ENCODE peak calls at places on chromosomes 13 and 19, in ten cellular contexts. U, B, J, M, W, Z, I, Q, N and F are unnamed samples.
A peak's percentile ranks its signal among the peaks of the same experiment; 100 is the strongest.

GRCh38 chr13:51861728-51862300 is at the start of gene CCDC70:
- DNase-seq in U (peak; percentile 18), B (peak; percentile 72), J (no peak), M (peak; percentile 41), W (no peak), Z (no peak), I (no peak), Q (no peak), N (peak; percentile 21), F (no peak)

GRCh38 chr13:110346661-110347067 is 39.6 kb downstream of the COL4A2 start:
- DNase-seq in U (no peak), B (peak; percentile 90), J (no peak), M (peak; percentile 76), W (peak; percentile 85), Z (no peak), I (no peak), Q (no peak), N (peak; percentile 82), F (no peak)

GRCh38 chr13:28707629-28708427 is 10.9 kb downstream of the SLC46A3 start:
- DNase-seq in U (peak; percentile 86), B (peak; percentile 72), J (no peak), M (peak; percentile 41), W (no peak), Z (no peak), I (no peak), Q (no peak), N (peak; percentile 80), F (no peak)

GRCh38 chr13:32595306-32595705 is 9.1 kb downstream of the PDS5B start:
- DNase-seq in U (no peak), B (no peak), J (no peak), M (no peak), W (no peak), Z (no peak), I (no peak), Q (no peak), N (no peak), F (no peak)

GRCh38 chr13:42140494-42140893 is 92.0 kb downstream of the DGKH start:
- DNase-seq in U (no peak), B (no peak), J (no peak), M (no peak), W (no peak), Z (no peak), I (no peak), Q (no peak), N (no peak), F (no peak)

GRCh38 chr19:3725640-3726310 is 17.6 kb downstream of the TJP3 start:
- DNase-seq in U (peak; percentile 20), B (no peak), J (no peak), M (no peak), W (peak; percentile 95), Z (peak; percentile 95), I (peak; percentile 91), Q (no peak), N (peak; percentile 42), F (peak; percentile 41)

GRCh38 chr19:31350693-31351211 is 1.5 kb upstream of the TSHZ3 start:
- DNase-seq in U (peak; percentile 66), B (peak; percentile 22), J (no peak), M (no peak), W (peak; percentile 61), Z (peak; percentile 43), I (peak; percentile 84), Q (peak; percentile 51), N (no peak), F (peak; percentile 76)

GRCh38 chr19:32104465-32105235 is 240.8 kb upstream of the ZNF507 start:
- DNase-seq in U (peak; percentile 4), B (peak; percentile 35), J (no peak), M (peak; percentile 52), W (peak; percentile 33), Z (no peak), I (no peak), Q (no peak), N (peak; percentile 0), F (peak; percentile 46)

GRCh38 chr19:18294467-18294864 is 13.0 kb upstream of the JUND start:
- DNase-seq in U (no peak), B (peak; percentile 61), J (no peak), M (peak; percentile 68), W (peak; percentile 70), Z (peak; percentile 66), I (peak; percentile 91), Q (peak; percentile 68), N (no peak), F (no peak)

GRCh38 chr13:108182652-108183051 is 32.7 kb downstream of the LIG4 start:
- DNase-seq in U (no peak), B (no peak), J (no peak), M (no peak), W (peak; percentile 7), Z (no peak), I (no peak), Q (no peak), N (no peak), F (no peak)
- TF ChIP-seq CTCF in U (no peak), B (no peak), J (no peak), M (no peak), W (no peak), Z (no peak), I (no peak), Q (no peak), N (no peak), F (no peak)

DNA sequence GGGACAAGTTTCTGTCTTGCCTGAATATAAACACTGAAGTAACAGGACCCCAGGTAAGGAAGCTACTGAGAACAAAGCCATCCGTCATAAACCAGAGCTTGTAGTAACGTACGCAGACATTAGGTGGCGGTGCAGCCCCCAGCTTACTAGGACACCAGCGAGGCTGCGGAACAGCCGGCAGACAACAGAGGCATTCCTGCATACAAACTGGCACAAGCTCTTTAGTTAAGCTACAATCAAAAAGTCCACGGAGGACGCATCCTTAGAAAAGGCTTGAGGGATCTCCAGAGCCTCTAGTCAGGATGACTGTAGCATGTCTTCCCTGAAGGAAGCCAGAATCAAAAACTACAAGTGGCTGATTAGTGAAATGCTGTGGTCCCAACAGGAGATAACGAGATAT is 26.2 kb downstream of the ZNF160 start:
- DNase-seq in U (peak; percentile 82), B (peak; percentile 13), J (peak; percentile 16), M (no peak), W (peak; percentile 13), Z (no peak), I (peak; percentile 75), Q (peak; percentile 82), N (no peak), F (peak; percentile 45)
- TF ChIP-seq CTCF in U (peak; percentile 87), B (peak; percentile 58), J (peak; percentile 13), M (no peak), W (no peak), Z (no peak), I (peak; percentile 62), Q (peak; percentile 81), N (no peak), F (peak; percentile 55)

GRCh38 chr13:81171065-81171647 is 830.2 kb upstream of the SPRY2 start:
- DNase-seq in U (peak; percentile 32), B (peak; percentile 54), J (no peak), M (peak; percentile 4), W (no peak), Z (no peak), I (no peak), Q (no peak), N (peak; percentile 37), F (no peak)
- TF ChIP-seq CTCF in U (peak; percentile 49), B (peak; percentile 67), J (peak; percentile 33), M (peak; percentile 65), W (no peak), Z (peak; percentile 19), I (peak; percentile 52), Q (peak; percentile 37), N (peak; percentile 45), F (peak; percentile 69)

DNA sequence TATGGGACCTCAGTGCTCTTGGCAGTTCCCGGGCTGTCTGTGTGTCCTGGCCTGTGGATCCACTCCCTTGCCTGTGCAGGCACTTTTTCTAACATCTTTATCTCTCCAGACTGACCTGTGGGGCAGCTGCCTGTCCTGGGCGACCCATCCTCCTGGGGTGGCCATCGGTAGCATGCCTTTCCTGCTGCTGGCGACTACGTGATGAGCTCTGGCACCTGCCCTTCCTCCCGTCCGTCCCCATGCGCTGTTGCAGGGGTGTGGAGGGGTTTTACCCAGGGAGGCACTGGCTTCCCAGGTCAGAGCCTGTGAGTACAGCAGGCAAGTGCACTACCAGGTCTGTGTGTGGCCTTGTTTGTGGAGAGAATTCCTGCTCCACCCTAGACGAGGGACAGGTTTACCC is 93.3 kb downstream of the KDM4B start:
- DNase-seq in U (no peak), B (no peak), J (no peak), M (no peak), W (no peak), Z (no peak), I (no peak), Q (no peak), N (no peak), F (no peak)
- TF ChIP-seq CTCF in U (no peak), B (no peak), J (no peak), M (no peak), W (no peak), Z (no peak), I (no peak), Q (no peak), N (no peak), F (no peak)

DNA sequence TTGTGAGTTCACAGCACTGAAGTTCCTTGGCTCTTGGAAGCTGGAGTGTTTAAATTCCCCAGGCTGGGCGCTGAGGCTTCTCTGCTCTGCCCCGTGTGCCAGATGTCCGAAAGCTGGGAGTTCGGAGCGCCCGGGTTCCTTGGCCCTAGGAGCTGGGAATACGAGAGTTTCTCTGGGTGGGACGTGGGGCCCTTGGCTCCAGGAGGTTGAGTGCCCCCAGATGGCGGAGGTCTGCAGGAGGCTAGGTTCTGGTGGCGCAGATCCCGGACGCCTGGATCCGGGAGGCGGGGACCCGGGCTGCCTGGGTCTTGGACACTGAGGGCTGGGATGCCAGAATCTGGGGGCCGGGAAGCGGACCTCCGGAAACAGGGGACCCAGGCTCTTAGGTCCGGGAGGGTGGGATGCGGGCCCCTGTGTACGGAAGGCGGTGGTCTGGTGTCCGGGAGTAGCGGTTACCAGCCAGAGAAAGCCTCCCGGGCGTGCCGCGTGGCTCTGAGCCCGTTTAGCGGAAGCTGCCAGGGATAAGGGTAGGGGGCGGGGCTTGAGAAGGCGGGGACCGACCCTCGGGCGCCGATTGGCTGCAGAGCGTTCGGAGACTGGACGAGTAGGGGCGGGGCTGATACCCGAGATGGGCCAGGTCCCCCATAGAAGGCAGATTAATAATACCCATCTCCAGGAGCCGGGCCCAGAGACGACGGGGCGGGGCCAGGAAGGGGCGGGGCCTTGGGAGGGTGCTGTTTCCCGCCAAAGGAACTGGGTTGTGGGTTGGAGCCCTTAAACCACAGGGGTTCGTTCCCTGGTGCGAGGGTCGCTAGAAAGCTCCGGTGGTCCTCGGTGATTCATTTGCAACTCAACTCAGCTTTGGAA is at the start of gene SLC1A5:
- DNase-seq in U (peak; percentile 98), B (peak; percentile 93), J (peak; percentile 98), M (peak; percentile 98), W (peak; percentile 99), Z (peak; percentile 97), I (peak; percentile 99), Q (peak; percentile 95), N (peak; percentile 99), F (peak; percentile 99)
- TF ChIP-seq CTCF in U (no peak), B (no peak), J (no peak), M (no peak), W (no peak), Z (no peak), I (no peak), Q (no peak), N (no peak), F (no peak)

DNA sequence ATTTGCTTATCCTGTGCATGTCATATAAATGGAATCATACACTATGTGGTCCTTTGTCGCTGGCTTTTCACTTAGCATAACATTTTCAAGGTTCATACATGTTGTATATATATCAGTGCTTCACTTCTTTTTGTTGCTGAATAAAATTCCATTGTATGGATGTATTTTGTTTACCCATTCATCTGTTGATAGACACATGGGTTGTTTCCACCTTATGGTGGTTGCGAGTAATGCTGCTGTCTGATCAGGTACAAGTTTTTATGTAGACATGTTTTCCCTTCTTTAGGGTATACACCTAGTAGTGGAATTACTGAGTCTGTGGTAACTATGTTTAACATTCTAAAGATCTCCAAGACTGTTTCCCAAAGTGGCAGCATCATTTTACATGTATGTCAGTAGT is 102.5 kb downstream of the RNF17 start:
- DNase-seq in U (no peak), B (no peak), J (no peak), M (no peak), W (no peak), Z (no peak), I (no peak), Q (no peak), N (no peak), F (no peak)
- TF ChIP-seq CTCF in U (no peak), B (no peak), J (no peak), M (no peak), W (no peak), Z (no peak), I (no peak), Q (no peak), N (no peak), F (no peak)